ENCODE peak calls at places on chromosomes 12 and 14, in four cellular contexts. P is activated T-cell treated with anti-CD3 and anti-CD28 coated beads, Interleukin-2, amount 50 U/mL, for 48 hours; U is T-helper 9 cell; J is upper lobe of right lung. K is an unnamed sample.

GRCh38 chr12:110794623-110795280 is 52.0 kb upstream of the CCDC63 start:
- DNase-seq in P (no peak), U (no peak), J (no peak), K (no peak)

GRCh38 chr12:75997658-75998057 is 33.9 kb downstream of the PHLDA1 start:
- DNase-seq in P (no peak), U (no peak), J (no peak), K (no peak)

GRCh38 chr12:117468016-117468415 is 106.6 kb upstream of the NOS1 start:
- DNase-seq in P (no peak), U (no peak), J (no peak), K (no peak)

GRCh38 chr14:63840981-63841380 is 11.8 kb upstream of the SYNE2 start:
- DNase-seq in P (peak; percentile 50), U (peak; percentile 67), J (peak; percentile 72), K (peak; percentile 65)

GRCh38 chr12:107515446-107515958 is 170.1 kb upstream of the PWP1 start:
- DNase-seq in P (peak; percentile 50), U (no peak), J (no peak), K (no peak)

GRCh38 chr12:89189448-89189847 is 162.9 kb downstream of the DUSP6 start:
- DNase-seq in P (no peak), U (no peak), J (no peak), K (no peak)

GRCh38 chr14:105979446-105979845 is 453.1 kb downstream of the TMEM121 start:
- DNase-seq in P (no peak), U (no peak), J (no peak), K (no peak)

GRCh38 chr14:89540830-89541470 is 123.9 kb upstream of the FOXN3 start:
- DNase-seq in P (no peak), U (no peak), J (no peak), K (no peak)

GRCh38 chr12:111446631-111447570 is 41.2 kb downstream of the SH2B3 start:
- DNase-seq in P (peak; percentile 15), U (no peak), J (no peak), K (no peak)

GRCh38 chr14:103819503-103820307 is 27.7 kb downstream of the PPP1R13B start:
- DNase-seq in P (no peak), U (no peak), J (peak; percentile 60), K (no peak)

GRCh38 chr12:98758331-98758730 is 113.2 kb downstream of the APAF1 start:
- DNase-seq in P (no peak), U (no peak), J (no peak), K (no peak)

GRCh38 chr12:5480953-5481300 is 49.0 kb downstream of the NTF3 start:
- DNase-seq in P (no peak), U (no peak), J (no peak), K (no peak)

GRCh38 chr14:66638688-66639087 is 130.7 kb downstream of the GPHN start:
- DNase-seq in P (no peak), U (no peak), J (no peak), K (no peak)

GRCh38 chr12:57783466-57783801 is 847 bp downstream of the TSFM start:
- DNase-seq in P (no peak), U (no peak), J (no peak), K (no peak)

GRCh38 chr12:18808221-18808620 is 70.3 kb downstream of the CAPZA3 start:
- DNase-seq in P (no peak), U (no peak), J (no peak), K (no peak)

GRCh38 chr14:76550534-76550933 is 174.6 kb downstream of the ESRRB start:
- DNase-seq in P (no peak), U (no peak), J (no peak), K (no peak)

GRCh38 chr12:43896496-43896895 is 60.6 kb downstream of the TMEM117 start:
- DNase-seq in P (no peak), U (no peak), J (no peak), K (no peak)

GRCh38 chr14:73238941-73239340 is 1.6 kb downstream of the PAPLN start:
- DNase-seq in P (no peak), U (no peak), J (no peak), K (no peak)

GRCh38 chr14:94447986-94448808 is 4.4 kb downstream of the SERPINA11 start:
- DNase-seq in P (no peak), U (no peak), J (no peak), K (no peak)

GRCh38 chr12:32860182-32860581 is 36.4 kb downstream of the PKP2 start:
- DNase-seq in P (no peak), U (no peak), J (no peak), K (no peak)

GRCh38 chr12:57088442-57089258 is at the start of gene NAB2:
- DNase-seq in P (peak; percentile 86), U (peak; percentile 94), J (peak; percentile 99), K (peak; percentile 93)

GRCh38 chr12:106840217-106840616 is 65.7 kb downstream of the RIC8B start:
- DNase-seq in P (no peak), U (no peak), J (no peak), K (no peak)

GRCh38 chr14:101823511-101824120 is 62.1 kb downstream of the PPP2R5C start:
- DNase-seq in P (peak; percentile 76), U (peak; percentile 57), J (no peak), K (peak; percentile 65)

GRCh38 chr12:113796086-113796827 is 169.9 kb downstream of the RBM19 start:
- DNase-seq in P (no peak), U (no peak), J (peak; percentile 38), K (no peak)

GRCh38 chr12:13362260-13362841 is 165.8 kb downstream of the EMP1 start:
- DNase-seq in P (peak; percentile 50), U (peak; percentile 10), J (peak; percentile 78), K (no peak)